ENCODE peak calls at places on chromosome 5, in six cellular contexts. O, T, G, B, A and Z are unnamed samples.

GRCh38 chr5:172283862-172284274 is 304 bp upstream of the UBTD2 start:
- DNase-seq in O (peak), T (peak), G (peak), B (peak), A (peak), Z (peak)

GRCh38 chr5:134122530-134122929 is 8.0 kb downstream of the TCF7 start:
- DNase-seq in O (no peak), T (no peak), G (no peak), B (peak), A (no peak), Z (no peak)

GRCh38 chr5:152688561-152689274 is 283.6 kb upstream of the NMUR2 start:
- DNase-seq in O (no peak), T (no peak), G (no peak), B (no peak), A (no peak), Z (no peak)

GRCh38 chr5:179549973-179550510 is 312 bp upstream of the RUFY1 start:
- DNase-seq in O (no peak), T (no peak), G (no peak), B (peak), A (peak), Z (no peak)

GRCh38 chr5:16577677-16578076 is 39.1 kb downstream of the RETREG1 start:
- DNase-seq in O (no peak), T (no peak), G (no peak), B (no peak), A (no peak), Z (peak)

GRCh38 chr5:3428355-3428754 is 167.3 kb upstream of the IRX1 start:
- DNase-seq in O (peak), T (no peak), G (no peak), B (no peak), A (peak), Z (peak)

GRCh38 chr5:58156354-58156753 is 303.5 kb downstream of the PLK2 start:
- DNase-seq in O (no peak), T (peak), G (peak), B (no peak), A (no peak), Z (no peak)

GRCh38 chr5:119291877-119292276 is 63.9 kb upstream of the TNFAIP8 start:
- DNase-seq in O (no peak), T (no peak), G (no peak), B (no peak), A (no peak), Z (no peak)

GRCh38 chr5:129107637-129108036 is 13.1 kb downstream of the ISOC1 start:
- DNase-seq in O (no peak), T (no peak), G (no peak), B (no peak), A (no peak), Z (no peak)

GRCh38 chr5:25754895-25755294 is 1110.1 kb upstream of the CDH10 start:
- DNase-seq in O (no peak), T (no peak), G (no peak), B (peak), A (no peak), Z (peak)

GRCh38 chr5:58327289-58327688 is 132.6 kb downstream of the PLK2 start:
- DNase-seq in O (no peak), T (no peak), G (no peak), B (no peak), A (no peak), Z (no peak)

GRCh38 chr5:136191304-136192014 is 1.5 kb downstream of the SMIM32 start:
- DNase-seq in O (peak), T (no peak), G (no peak), B (no peak), A (peak), Z (peak)

GRCh38 chr5:150515446-150515845 is 7.5 kb downstream of the NDST1 start:
- DNase-seq in O (no peak), T (no peak), G (peak), B (no peak), A (no peak), Z (no peak)

GRCh38 chr5:135073771-135074345 is 39.8 kb upstream of the PITX1 start:
- DNase-seq in O (no peak), T (no peak), G (no peak), B (peak), A (no peak), Z (no peak)

GRCh38 chr5:59021837-59022514 is 439.1 kb downstream of the RAB3C start:
- DNase-seq in O (no peak), T (no peak), G (peak), B (peak), A (no peak), Z (no peak)

GRCh38 chr5:33231214-33231710 is 209.5 kb upstream of the TARS1 start:
- DNase-seq in O (no peak), T (no peak), G (no peak), B (no peak), A (no peak), Z (no peak)

GRCh38 chr5:126454081-126454480 is 30.9 kb downstream of the GRAMD2B start:
- DNase-seq in O (no peak), T (no peak), G (peak), B (no peak), A (no peak), Z (no peak)

GRCh38 chr5:169971780-169972179 is 8.5 kb downstream of the INSYN2B start:
- DNase-seq in O (no peak), T (no peak), G (no peak), B (no peak), A (no peak), Z (no peak)

GRCh38 chr5:169763437-169764301 is 126.6 kb downstream of the DOCK2 start:
- DNase-seq in O (no peak), T (no peak), G (no peak), B (no peak), A (no peak), Z (no peak)

GRCh38 chr5:11737010-11737409 is 167.2 kb downstream of the CTNND2 start:
- DNase-seq in O (no peak), T (no peak), G (no peak), B (no peak), A (no peak), Z (no peak)

GRCh38 chr5:84403773-84404172 is 19.1 kb upstream of the EDIL3 start:
- DNase-seq in O (no peak), T (no peak), G (no peak), B (no peak), A (no peak), Z (no peak)

GRCh38 chr5:20601678-20602100 is 613.7 kb upstream of the CDH18 start:
- DNase-seq in O (peak), T (no peak), G (no peak), B (no peak), A (peak), Z (peak)

GRCh38 chr5:168651654-168652053 is 72.5 kb upstream of the PANK3 start:
- DNase-seq in O (no peak), T (no peak), G (no peak), B (no peak), A (no peak), Z (no peak)

GRCh38 chr5:94691947-94692346 is 73.5 kb downstream of the SLF1 start:
- DNase-seq in O (no peak), T (no peak), G (no peak), B (peak), A (no peak), Z (no peak)

GRCh38 chr5:133192716-133193115 is 140.9 kb downstream of the HSPA4 start:
- DNase-seq in O (no peak), T (no peak), G (no peak), B (no peak), A (no peak), Z (no peak)

GRCh38 chr5:179601871-179602625 is 21.4 kb downstream of the HNRNPH1 start:
- DNase-seq in O (peak), T (no peak), G (no peak), B (no peak), A (no peak), Z (no peak)

GRCh38 chr5:145295236-145295635 is 539.9 kb downstream of the PRELID2 start:
- DNase-seq in O (no peak), T (no peak), G (no peak), B (no peak), A (no peak), Z (no peak)

GRCh38 chr5:36680066-36680465 is 73.7 kb downstream of the SLC1A3 start:
- DNase-seq in O (no peak), T (peak), G (peak), B (no peak), A (no peak), Z (no peak)

GRCh38 chr5:31702709-31703108 is 63.8 kb downstream of the PDZD2 start:
- DNase-seq in O (no peak), T (peak), G (no peak), B (no peak), A (no peak), Z (no peak)

GRCh38 chr5:155049569-155050383 is 36.2 kb downstream of the KIF4B start:
- DNase-seq in O (peak), T (no peak), G (no peak), B (no peak), A (peak), Z (peak)

GRCh38 chr5:160843240-160843639 is 8.8 kb downstream of the ATP10B start:
- DNase-seq in O (no peak), T (no peak), G (no peak), B (peak), A (no peak), Z (no peak)

GRCh38 chr5:173592050-173592669 is 24.3 kb downstream of the BOD1 start:
- DNase-seq in O (no peak), T (no peak), G (no peak), B (no peak), A (no peak), Z (peak)

GRCh38 chr5:17056056-17056690 is 120.1 kb upstream of the MYO10 start:
- DNase-seq in O (no peak), T (peak), G (no peak), B (no peak), A (peak), Z (peak)

GRCh38 chr5:57422993-57423392 is 59.6 kb downstream of the ACTBL2 start:
- DNase-seq in O (no peak), T (peak), G (no peak), B (no peak), A (no peak), Z (no peak)